ENCODE peak calls at places on chromosome 17, in six cellular contexts. One of them, this sample, is unnamed. For H3K9me3, the result is how much of the 10 kb centered on the place peaks cover.

GRCh38 chr17:75507712-75508111 is 7.6 kb downstream of the CASKIN2 start:
- DNase-seq in Karpas-422: no peak
- DNase-seq in endodermal cell: no peak
- DNase-seq in tibial nerve: no peak
- DNase-seq in body of pancreas: no peak
- DNase-seq in cardiac muscle cell: no peak
- DNase-seq in this sample: peak

GRCh38 chr17:29661220-29661619 is 38.5 kb upstream of the CORO6 start:
- DNase-seq in Karpas-422: no peak
- DNase-seq in endodermal cell: no peak
- DNase-seq in tibial nerve: no peak
- DNase-seq in body of pancreas: no peak
- DNase-seq in cardiac muscle cell: no peak
- DNase-seq in this sample: no peak

GRCh38 chr17:69375229-69375628 is 39.3 kb upstream of the MAP2K6 start:
- DNase-seq in Karpas-422: no peak
- DNase-seq in endodermal cell: no peak
- DNase-seq in tibial nerve: no peak
- DNase-seq in body of pancreas: no peak
- DNase-seq in cardiac muscle cell: no peak
- DNase-seq in this sample: no peak

GRCh38 chr17:63928172-63928666 is 3.9 kb downstream of the CD79B start:
- DNase-seq in Karpas-422: peak
- DNase-seq in endodermal cell: no peak
- DNase-seq in tibial nerve: no peak
- DNase-seq in body of pancreas: no peak
- DNase-seq in cardiac muscle cell: no peak
- DNase-seq in this sample: peak

GRCh38 chr17:44352922-44353655 is 8.0 kb downstream of the GRN start:
- DNase-seq in Karpas-422: no peak
- DNase-seq in endodermal cell: no peak
- DNase-seq in tibial nerve: no peak
- DNase-seq in body of pancreas: no peak
- DNase-seq in cardiac muscle cell: no peak
- DNase-seq in this sample: no peak

GRCh38 chr17:72510454-72511016 is 389.7 kb downstream of the SOX9 start:
- DNase-seq in Karpas-422: peak
- DNase-seq in endodermal cell: no peak
- DNase-seq in tibial nerve: no peak
- DNase-seq in body of pancreas: peak
- DNase-seq in cardiac muscle cell: no peak
- DNase-seq in this sample: no peak

GRCh38 chr17:78408476-78409020 is 30.1 kb downstream of the PGS1 start:
- DNase-seq in Karpas-422: no peak
- DNase-seq in endodermal cell: no peak
- DNase-seq in tibial nerve: no peak
- DNase-seq in body of pancreas: no peak
- DNase-seq in cardiac muscle cell: peak
- DNase-seq in this sample: no peak

GRCh38 chr17:58376472-58376921 is 24.5 kb upstream of the SUPT4H1 start:
- DNase-seq in Karpas-422: no peak
- DNase-seq in endodermal cell: peak
- DNase-seq in tibial nerve: no peak
- DNase-seq in body of pancreas: no peak
- DNase-seq in cardiac muscle cell: no peak
- DNase-seq in this sample: no peak

GRCh38 chr17:30950669-30951399 is 20.0 kb upstream of the RNF135 start:
- DNase-seq in Karpas-422: no peak
- DNase-seq in endodermal cell: no peak
- DNase-seq in tibial nerve: peak
- DNase-seq in body of pancreas: peak
- DNase-seq in cardiac muscle cell: no peak
- DNase-seq in this sample: peak

GRCh38 chr17:8732406-8733065 is 12.1 kb downstream of the CCDC42 start:
- DNase-seq in Karpas-422: no peak
- DNase-seq in endodermal cell: no peak
- DNase-seq in tibial nerve: no peak
- DNase-seq in body of pancreas: no peak
- DNase-seq in cardiac muscle cell: no peak
- DNase-seq in this sample: no peak

GRCh38 chr17:65092262-65092661 is 35.7 kb upstream of the GNA13 start:
- DNase-seq in Karpas-422: no peak
- DNase-seq in endodermal cell: no peak
- DNase-seq in tibial nerve: no peak
- DNase-seq in body of pancreas: no peak
- DNase-seq in cardiac muscle cell: no peak
- DNase-seq in this sample: no peak

GRCh38 chr17:44607836-44608690 is 48.2 kb upstream of the MEIOC start:
- DNase-seq in Karpas-422: no peak
- DNase-seq in endodermal cell: peak
- DNase-seq in tibial nerve: no peak
- DNase-seq in body of pancreas: no peak
- DNase-seq in cardiac muscle cell: no peak
- DNase-seq in this sample: no peak

GRCh38 chr17:76640550-76641380 is 2.8 kb downstream of the ST6GALNAC1 start:
- DNase-seq in Karpas-422: no peak
- DNase-seq in endodermal cell: no peak
- DNase-seq in tibial nerve: no peak
- DNase-seq in body of pancreas: no peak
- DNase-seq in cardiac muscle cell: peak
- DNase-seq in this sample: no peak
- H3K4me3 ChIP-seq in Karpas-422: no peak
- H3K4me3 ChIP-seq in endodermal cell: no peak
- H3K4me3 ChIP-seq in tibial nerve: no peak
- H3K4me3 ChIP-seq in body of pancreas: no peak
- H3K4me3 ChIP-seq in cardiac muscle cell: no peak
- H3K4me3 ChIP-seq in this sample: no peak

GRCh38 chr17:5183410-5183793 is 8.3 kb downstream of the ZNF594 start:
- DNase-seq in Karpas-422: no peak
- DNase-seq in endodermal cell: no peak
- DNase-seq in tibial nerve: no peak
- DNase-seq in body of pancreas: no peak
- DNase-seq in cardiac muscle cell: no peak
- DNase-seq in this sample: no peak
- H3K9me3 ChIP-seq in Karpas-422: half or more
- H3K9me3 ChIP-seq in endodermal cell: half or more
- H3K9me3 ChIP-seq in tibial nerve: half or more
- H3K9me3 ChIP-seq in body of pancreas: half or more
- H3K9me3 ChIP-seq in cardiac muscle cell: under half
- H3K9me3 ChIP-seq in this sample: under half

GRCh38 chr17:40579471-40579870 is 14.2 kb upstream of the CCR7 start:
- DNase-seq in Karpas-422: no peak
- DNase-seq in endodermal cell: no peak
- DNase-seq in tibial nerve: no peak
- DNase-seq in body of pancreas: no peak
- DNase-seq in cardiac muscle cell: no peak
- DNase-seq in this sample: no peak

GRCh38 chr17:40577611-40578065 is 12.4 kb upstream of the CCR7 start:
- DNase-seq in Karpas-422: no peak
- DNase-seq in endodermal cell: peak
- DNase-seq in tibial nerve: no peak
- DNase-seq in body of pancreas: no peak
- DNase-seq in cardiac muscle cell: no peak
- DNase-seq in this sample: no peak

GRCh38 chr17:40580140-40580539 is 14.9 kb upstream of the CCR7 start:
- DNase-seq in Karpas-422: no peak
- DNase-seq in endodermal cell: no peak
- DNase-seq in tibial nerve: no peak
- DNase-seq in body of pancreas: no peak
- DNase-seq in cardiac muscle cell: no peak
- DNase-seq in this sample: no peak

GRCh38 chr17:40582328-40582901 is 17.1 kb upstream of the CCR7 start:
- DNase-seq in Karpas-422: no peak
- DNase-seq in endodermal cell: peak
- DNase-seq in tibial nerve: no peak
- DNase-seq in body of pancreas: peak
- DNase-seq in cardiac muscle cell: no peak
- DNase-seq in this sample: no peak
- H3K4me3 ChIP-seq in Karpas-422: no peak
- H3K4me3 ChIP-seq in endodermal cell: no peak
- H3K4me3 ChIP-seq in tibial nerve: no peak
- H3K4me3 ChIP-seq in body of pancreas: no peak
- H3K4me3 ChIP-seq in cardiac muscle cell: no peak
- H3K4me3 ChIP-seq in this sample: no peak

GRCh38 chr17:10077561-10078299 is 120.7 kb downstream of the GAS7 start:
- DNase-seq in Karpas-422: no peak
- DNase-seq in endodermal cell: no peak
- DNase-seq in tibial nerve: no peak
- DNase-seq in body of pancreas: no peak
- DNase-seq in cardiac muscle cell: no peak
- DNase-seq in this sample: no peak
- H3K9me3 ChIP-seq in Karpas-422: under half
- H3K9me3 ChIP-seq in endodermal cell: under half
- H3K9me3 ChIP-seq in tibial nerve: under half
- H3K9me3 ChIP-seq in body of pancreas: under half
- H3K9me3 ChIP-seq in cardiac muscle cell: under half
- H3K9me3 ChIP-seq in this sample: under half

GRCh38 chr17:73952136-73952497 is 251.4 kb upstream of the RPL38 start:
- DNase-seq in Karpas-422: no peak
- DNase-seq in endodermal cell: no peak
- DNase-seq in tibial nerve: no peak
- DNase-seq in body of pancreas: no peak
- DNase-seq in cardiac muscle cell: no peak
- DNase-seq in this sample: no peak
- H3K4me3 ChIP-seq in Karpas-422: no peak
- H3K4me3 ChIP-seq in endodermal cell: peak
- H3K4me3 ChIP-seq in tibial nerve: no peak
- H3K4me3 ChIP-seq in body of pancreas: no peak
- H3K4me3 ChIP-seq in cardiac muscle cell: peak
- H3K4me3 ChIP-seq in this sample: peak

GRCh38 chr17:45821147-45821546 is 23.5 kb upstream of the SPPL2C start:
- DNase-seq in Karpas-422: no peak
- DNase-seq in endodermal cell: no peak
- DNase-seq in tibial nerve: no peak
- DNase-seq in body of pancreas: no peak
- DNase-seq in cardiac muscle cell: no peak
- DNase-seq in this sample: no peak

GRCh38 chr17:45824901-45825492 is 19.7 kb upstream of the SPPL2C start:
- DNase-seq in Karpas-422: no peak
- DNase-seq in endodermal cell: no peak
- DNase-seq in tibial nerve: no peak
- DNase-seq in body of pancreas: no peak
- DNase-seq in cardiac muscle cell: no peak
- DNase-seq in this sample: no peak

GRCh38 chr17:45825792-45826191 is 18.9 kb upstream of the SPPL2C start:
- DNase-seq in Karpas-422: no peak
- DNase-seq in endodermal cell: no peak
- DNase-seq in tibial nerve: no peak
- DNase-seq in body of pancreas: no peak
- DNase-seq in cardiac muscle cell: no peak
- DNase-seq in this sample: no peak

GRCh38 chr17:45824475-45824874 is 20.2 kb upstream of the SPPL2C start:
- DNase-seq in Karpas-422: no peak
- DNase-seq in endodermal cell: peak
- DNase-seq in tibial nerve: no peak
- DNase-seq in body of pancreas: no peak
- DNase-seq in cardiac muscle cell: no peak
- DNase-seq in this sample: no peak

GRCh38 chr17:45823598-45823997 is 21.1 kb upstream of the SPPL2C start:
- DNase-seq in Karpas-422: no peak
- DNase-seq in endodermal cell: peak
- DNase-seq in tibial nerve: no peak
- DNase-seq in body of pancreas: no peak
- DNase-seq in cardiac muscle cell: no peak
- DNase-seq in this sample: no peak
- H3K9me3 ChIP-seq in Karpas-422: under half
- H3K9me3 ChIP-seq in endodermal cell: under half
- H3K9me3 ChIP-seq in tibial nerve: under half
- H3K9me3 ChIP-seq in body of pancreas: under half
- H3K9me3 ChIP-seq in cardiac muscle cell: under half
- H3K9me3 ChIP-seq in this sample: under half

GRCh38 chr17:35460354-35460851 is 11.8 kb upstream of the SLFN13 start:
- DNase-seq in Karpas-422: peak
- DNase-seq in endodermal cell: peak
- DNase-seq in tibial nerve: no peak
- DNase-seq in body of pancreas: peak
- DNase-seq in cardiac muscle cell: peak
- DNase-seq in this sample: peak
- H3K4me3 ChIP-seq in Karpas-422: peak
- H3K4me3 ChIP-seq in endodermal cell: peak
- H3K4me3 ChIP-seq in tibial nerve: peak
- H3K4me3 ChIP-seq in body of pancreas: no peak
- H3K4me3 ChIP-seq in cardiac muscle cell: peak
- H3K4me3 ChIP-seq in this sample: no peak

GRCh38 chr17:26782153-26782552 is 511.8 kb upstream of the WSB1 start:
- DNase-seq in Karpas-422: no peak
- DNase-seq in endodermal cell: no peak
- DNase-seq in tibial nerve: no peak
- DNase-seq in body of pancreas: no peak
- DNase-seq in cardiac muscle cell: no peak
- DNase-seq in this sample: peak
- H3K9me3 ChIP-seq in Karpas-422: under half
- H3K9me3 ChIP-seq in endodermal cell: half or more
- H3K9me3 ChIP-seq in tibial nerve: under half
- H3K9me3 ChIP-seq in body of pancreas: under half
- H3K9me3 ChIP-seq in cardiac muscle cell: under half
- H3K9me3 ChIP-seq in this sample: half or more

DNA sequence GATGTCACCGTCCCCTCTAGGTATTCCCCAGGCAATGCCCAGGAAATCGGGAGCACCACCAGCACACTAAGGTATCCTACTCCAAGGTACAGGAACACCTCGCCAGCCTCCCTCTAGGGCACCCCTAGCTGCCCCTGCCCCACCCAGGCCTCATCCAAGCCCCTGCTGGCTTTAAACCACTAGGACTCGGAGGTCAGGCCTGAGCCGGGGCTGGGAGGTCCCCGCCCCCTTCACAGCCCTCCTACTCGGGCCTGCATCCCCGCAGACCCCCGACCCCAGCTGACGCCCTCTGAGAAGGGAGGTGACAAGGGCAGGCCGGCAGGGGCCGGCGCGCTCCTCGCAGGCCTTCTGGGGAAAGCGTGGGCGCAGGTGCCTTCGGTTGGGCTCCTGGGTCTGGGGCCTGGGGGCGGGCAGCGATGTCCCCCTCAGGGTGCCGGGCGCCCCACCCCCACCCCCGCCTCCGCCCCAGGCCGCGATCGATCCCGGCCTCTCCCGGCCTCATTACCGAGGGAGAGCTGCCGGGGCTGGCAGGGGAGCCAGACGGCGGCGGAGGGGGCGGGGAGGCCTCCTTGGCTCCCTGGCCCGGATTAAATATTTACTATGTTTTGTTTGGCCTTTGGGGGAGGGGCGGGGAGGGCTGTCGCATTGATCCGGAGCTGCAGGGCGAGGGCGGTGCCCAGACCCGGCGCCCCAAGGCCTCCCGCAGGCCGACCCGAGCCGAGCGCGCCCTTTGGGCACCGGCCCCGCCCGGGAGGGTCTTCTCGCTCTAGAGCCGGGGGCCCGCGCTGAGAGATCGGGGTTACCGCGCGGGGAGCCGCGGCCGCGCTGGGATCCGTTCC is 27.3 kb downstream of the RTN4RL1 start:
- DNase-seq in Karpas-422: no peak
- DNase-seq in endodermal cell: peak
- DNase-seq in tibial nerve: no peak
- DNase-seq in body of pancreas: peak
- DNase-seq in cardiac muscle cell: peak
- DNase-seq in this sample: no peak
- H3K4me3 ChIP-seq in Karpas-422: no peak
- H3K4me3 ChIP-seq in endodermal cell: no peak
- H3K4me3 ChIP-seq in tibial nerve: peak
- H3K4me3 ChIP-seq in body of pancreas: no peak
- H3K4me3 ChIP-seq in cardiac muscle cell: no peak
- H3K4me3 ChIP-seq in this sample: peak

This sample was measured in left lung.